ENCODE peak calls at places on chromosomes 3 and 15, in ten cellular contexts. One of them, this sample, is unnamed.

GRCh38 chr3:108388136-108389132 is 92.1 kb downstream of the HHLA2 start:
- DNase-seq in SW 1271: no peak
- DNase-seq in H9: no peak
- DNase-seq in activated T-cell treated with anti-CD3 and anti-CD28 coated beads for 48 hours: no peak
- DNase-seq in amniotic stem cell: no peak
- DNase-seq in Calu3: no peak
- DNase-seq in stromal cell of bone marrow: peak
- DNase-seq in activated CD8-positive, alpha-beta T cell treated with anti-CD3 and anti-CD28 coated beads, Interleukin-2, amount 10 ng/mL, durations not matched to agents 7 days and 5 days: no peak
- DNase-seq in esophagus muscularis mucosa: no peak
- DNase-seq in MV-4-11: peak
- DNase-seq in this sample: no peak

GRCh38 chr3:146750196-146750595 is 145.1 kb upstream of the PLSCR5 start:
- DNase-seq in SW 1271: no peak
- DNase-seq in H9: no peak
- DNase-seq in activated T-cell treated with anti-CD3 and anti-CD28 coated beads for 48 hours: no peak
- DNase-seq in amniotic stem cell: no peak
- DNase-seq in Calu3: no peak
- DNase-seq in stromal cell of bone marrow: peak
- DNase-seq in activated CD8-positive, alpha-beta T cell treated with anti-CD3 and anti-CD28 coated beads, Interleukin-2, amount 10 ng/mL, durations not matched to agents 7 days and 5 days: no peak
- DNase-seq in esophagus muscularis mucosa: no peak
- DNase-seq in MV-4-11: no peak
- DNase-seq in this sample: no peak

GRCh38 chr3:183513046-183513706 is 42.3 kb downstream of the KLHL6 start:
- DNase-seq in SW 1271: no peak
- DNase-seq in H9: no peak
- DNase-seq in activated T-cell treated with anti-CD3 and anti-CD28 coated beads for 48 hours: peak
- DNase-seq in amniotic stem cell: no peak
- DNase-seq in Calu3: no peak
- DNase-seq in stromal cell of bone marrow: no peak
- DNase-seq in activated CD8-positive, alpha-beta T cell treated with anti-CD3 and anti-CD28 coated beads, Interleukin-2, amount 10 ng/mL, durations not matched to agents 7 days and 5 days: peak
- DNase-seq in esophagus muscularis mucosa: no peak
- DNase-seq in MV-4-11: peak
- DNase-seq in this sample: no peak

GRCh38 chr15:70768247-70768883 is 5.0 kb upstream of the UACA start:
- DNase-seq in SW 1271: no peak
- DNase-seq in H9: no peak
- DNase-seq in activated T-cell treated with anti-CD3 and anti-CD28 coated beads for 48 hours: no peak
- DNase-seq in amniotic stem cell: no peak
- DNase-seq in Calu3: no peak
- DNase-seq in stromal cell of bone marrow: no peak
- DNase-seq in activated CD8-positive, alpha-beta T cell treated with anti-CD3 and anti-CD28 coated beads, Interleukin-2, amount 10 ng/mL, durations not matched to agents 7 days and 5 days: no peak
- DNase-seq in esophagus muscularis mucosa: no peak
- DNase-seq in MV-4-11: peak
- DNase-seq in this sample: no peak

GRCh38 chr3:116445291-116445841 is at the start of gene LSAMP:
- DNase-seq in SW 1271: no peak
- DNase-seq in H9: peak
- DNase-seq in activated T-cell treated with anti-CD3 and anti-CD28 coated beads for 48 hours: no peak
- DNase-seq in amniotic stem cell: no peak
- DNase-seq in Calu3: no peak
- DNase-seq in stromal cell of bone marrow: no peak
- DNase-seq in activated CD8-positive, alpha-beta T cell treated with anti-CD3 and anti-CD28 coated beads, Interleukin-2, amount 10 ng/mL, durations not matched to agents 7 days and 5 days: no peak
- DNase-seq in esophagus muscularis mucosa: no peak
- DNase-seq in MV-4-11: no peak
- DNase-seq in this sample: no peak

GRCh38 chr3:159764211-159765024 is 224.2 kb upstream of the IL12A start:
- DNase-seq in SW 1271: peak
- DNase-seq in H9: no peak
- DNase-seq in activated T-cell treated with anti-CD3 and anti-CD28 coated beads for 48 hours: no peak
- DNase-seq in amniotic stem cell: peak
- DNase-seq in Calu3: no peak
- DNase-seq in stromal cell of bone marrow: peak
- DNase-seq in activated CD8-positive, alpha-beta T cell treated with anti-CD3 and anti-CD28 coated beads, Interleukin-2, amount 10 ng/mL, durations not matched to agents 7 days and 5 days: no peak
- DNase-seq in esophagus muscularis mucosa: no peak
- DNase-seq in MV-4-11: no peak
- DNase-seq in this sample: peak

GRCh38 chr3:48082580-48083187 is 66.5 kb upstream of the MAP4 start:
- DNase-seq in SW 1271: no peak
- DNase-seq in H9: no peak
- DNase-seq in activated T-cell treated with anti-CD3 and anti-CD28 coated beads for 48 hours: no peak
- DNase-seq in amniotic stem cell: no peak
- DNase-seq in Calu3: no peak
- DNase-seq in stromal cell of bone marrow: no peak
- DNase-seq in activated CD8-positive, alpha-beta T cell treated with anti-CD3 and anti-CD28 coated beads, Interleukin-2, amount 10 ng/mL, durations not matched to agents 7 days and 5 days: no peak
- DNase-seq in esophagus muscularis mucosa: no peak
- DNase-seq in MV-4-11: no peak
- DNase-seq in this sample: no peak

GRCh38 chr3:126539558-126540250 is 15.7 kb downstream of the CHST13 start:
- DNase-seq in SW 1271: no peak
- DNase-seq in H9: peak
- DNase-seq in activated T-cell treated with anti-CD3 and anti-CD28 coated beads for 48 hours: no peak
- DNase-seq in amniotic stem cell: no peak
- DNase-seq in Calu3: no peak
- DNase-seq in stromal cell of bone marrow: no peak
- DNase-seq in activated CD8-positive, alpha-beta T cell treated with anti-CD3 and anti-CD28 coated beads, Interleukin-2, amount 10 ng/mL, durations not matched to agents 7 days and 5 days: no peak
- DNase-seq in esophagus muscularis mucosa: no peak
- DNase-seq in MV-4-11: no peak
- DNase-seq in this sample: no peak

GRCh38 chr3:197942956-197943556 is 6.9 kb upstream of the RPL35A start:
- DNase-seq in SW 1271: peak
- DNase-seq in H9: no peak
- DNase-seq in activated T-cell treated with anti-CD3 and anti-CD28 coated beads for 48 hours: no peak
- DNase-seq in amniotic stem cell: no peak
- DNase-seq in Calu3: peak
- DNase-seq in stromal cell of bone marrow: no peak
- DNase-seq in activated CD8-positive, alpha-beta T cell treated with anti-CD3 and anti-CD28 coated beads, Interleukin-2, amount 10 ng/mL, durations not matched to agents 7 days and 5 days: peak
- DNase-seq in esophagus muscularis mucosa: no peak
- DNase-seq in MV-4-11: no peak
- DNase-seq in this sample: no peak

GRCh38 chr3:69941439-69942176 is 57.9 kb upstream of the SAMMSON start:
- DNase-seq in SW 1271: no peak
- DNase-seq in H9: no peak
- DNase-seq in activated T-cell treated with anti-CD3 and anti-CD28 coated beads for 48 hours: no peak
- DNase-seq in amniotic stem cell: no peak
- DNase-seq in Calu3: no peak
- DNase-seq in stromal cell of bone marrow: no peak
- DNase-seq in activated CD8-positive, alpha-beta T cell treated with anti-CD3 and anti-CD28 coated beads, Interleukin-2, amount 10 ng/mL, durations not matched to agents 7 days and 5 days: no peak
- DNase-seq in esophagus muscularis mucosa: no peak
- DNase-seq in MV-4-11: no peak
- DNase-seq in this sample: no peak

GRCh38 chr3:29822051-29822450 is 541.2 kb downstream of the RBMS3 start:
- DNase-seq in SW 1271: peak
- DNase-seq in H9: no peak
- DNase-seq in activated T-cell treated with anti-CD3 and anti-CD28 coated beads for 48 hours: no peak
- DNase-seq in amniotic stem cell: no peak
- DNase-seq in Calu3: no peak
- DNase-seq in stromal cell of bone marrow: peak
- DNase-seq in activated CD8-positive, alpha-beta T cell treated with anti-CD3 and anti-CD28 coated beads, Interleukin-2, amount 10 ng/mL, durations not matched to agents 7 days and 5 days: no peak
- DNase-seq in esophagus muscularis mucosa: no peak
- DNase-seq in MV-4-11: peak
- DNase-seq in this sample: no peak

GRCh38 chr3:54374214-54374855 is 252.0 kb downstream of the CACNA2D3 start:
- DNase-seq in SW 1271: no peak
- DNase-seq in H9: peak
- DNase-seq in activated T-cell treated with anti-CD3 and anti-CD28 coated beads for 48 hours: peak
- DNase-seq in amniotic stem cell: no peak
- DNase-seq in Calu3: peak
- DNase-seq in stromal cell of bone marrow: no peak
- DNase-seq in activated CD8-positive, alpha-beta T cell treated with anti-CD3 and anti-CD28 coated beads, Interleukin-2, amount 10 ng/mL, durations not matched to agents 7 days and 5 days: peak
- DNase-seq in esophagus muscularis mucosa: no peak
- DNase-seq in MV-4-11: no peak
- DNase-seq in this sample: no peak

GRCh38 chr3:110069641-110070538 is 732.5 kb upstream of the DPPA4 start:
- DNase-seq in SW 1271: no peak
- DNase-seq in H9: no peak
- DNase-seq in activated T-cell treated with anti-CD3 and anti-CD28 coated beads for 48 hours: no peak
- DNase-seq in amniotic stem cell: no peak
- DNase-seq in Calu3: no peak
- DNase-seq in stromal cell of bone marrow: peak
- DNase-seq in activated CD8-positive, alpha-beta T cell treated with anti-CD3 and anti-CD28 coated beads, Interleukin-2, amount 10 ng/mL, durations not matched to agents 7 days and 5 days: no peak
- DNase-seq in esophagus muscularis mucosa: no peak
- DNase-seq in MV-4-11: no peak
- DNase-seq in this sample: no peak

GRCh38 chr3:65130782-65131181 is 443.0 kb upstream of the ADAMTS9 start:
- DNase-seq in SW 1271: no peak
- DNase-seq in H9: no peak
- DNase-seq in activated T-cell treated with anti-CD3 and anti-CD28 coated beads for 48 hours: no peak
- DNase-seq in amniotic stem cell: no peak
- DNase-seq in Calu3: no peak
- DNase-seq in stromal cell of bone marrow: no peak
- DNase-seq in activated CD8-positive, alpha-beta T cell treated with anti-CD3 and anti-CD28 coated beads, Interleukin-2, amount 10 ng/mL, durations not matched to agents 7 days and 5 days: no peak
- DNase-seq in esophagus muscularis mucosa: no peak
- DNase-seq in MV-4-11: no peak
- DNase-seq in this sample: no peak

GRCh38 chr3:125367403-125368230 is 7.5 kb downstream of the ZNF148 start:
- DNase-seq in SW 1271: no peak
- DNase-seq in H9: no peak
- DNase-seq in activated T-cell treated with anti-CD3 and anti-CD28 coated beads for 48 hours: no peak
- DNase-seq in amniotic stem cell: no peak
- DNase-seq in Calu3: no peak
- DNase-seq in stromal cell of bone marrow: no peak
- DNase-seq in activated CD8-positive, alpha-beta T cell treated with anti-CD3 and anti-CD28 coated beads, Interleukin-2, amount 10 ng/mL, durations not matched to agents 7 days and 5 days: no peak
- DNase-seq in esophagus muscularis mucosa: no peak
- DNase-seq in MV-4-11: no peak
- DNase-seq in this sample: no peak

GRCh38 chr3:4337147-4337546 is 34.0 kb downstream of the SETMAR start:
- DNase-seq in SW 1271: no peak
- DNase-seq in H9: no peak
- DNase-seq in activated T-cell treated with anti-CD3 and anti-CD28 coated beads for 48 hours: no peak
- DNase-seq in amniotic stem cell: no peak
- DNase-seq in Calu3: no peak
- DNase-seq in stromal cell of bone marrow: no peak
- DNase-seq in activated CD8-positive, alpha-beta T cell treated with anti-CD3 and anti-CD28 coated beads, Interleukin-2, amount 10 ng/mL, durations not matched to agents 7 days and 5 days: no peak
- DNase-seq in esophagus muscularis mucosa: no peak
- DNase-seq in MV-4-11: no peak
- DNase-seq in this sample: no peak

GRCh38 chr15:92384391-92384790 is 9.3 kb upstream of the ST8SIA2 start:
- DNase-seq in SW 1271: no peak
- DNase-seq in H9: no peak
- DNase-seq in activated T-cell treated with anti-CD3 and anti-CD28 coated beads for 48 hours: no peak
- DNase-seq in amniotic stem cell: no peak
- DNase-seq in Calu3: no peak
- DNase-seq in stromal cell of bone marrow: no peak
- DNase-seq in activated CD8-positive, alpha-beta T cell treated with anti-CD3 and anti-CD28 coated beads, Interleukin-2, amount 10 ng/mL, durations not matched to agents 7 days and 5 days: no peak
- DNase-seq in esophagus muscularis mucosa: no peak
- DNase-seq in MV-4-11: no peak
- DNase-seq in this sample: no peak

GRCh38 chr3:12242772-12243171 is 46.1 kb upstream of the PPARG start:
- DNase-seq in SW 1271: no peak
- DNase-seq in H9: no peak
- DNase-seq in activated T-cell treated with anti-CD3 and anti-CD28 coated beads for 48 hours: no peak
- DNase-seq in amniotic stem cell: no peak
- DNase-seq in Calu3: no peak
- DNase-seq in stromal cell of bone marrow: no peak
- DNase-seq in activated CD8-positive, alpha-beta T cell treated with anti-CD3 and anti-CD28 coated beads, Interleukin-2, amount 10 ng/mL, durations not matched to agents 7 days and 5 days: no peak
- DNase-seq in esophagus muscularis mucosa: no peak
- DNase-seq in MV-4-11: no peak
- DNase-seq in this sample: no peak

GRCh38 chr3:187165144-187165543 is 25.8 kb upstream of the RPL39L start:
- DNase-seq in SW 1271: peak
- DNase-seq in H9: peak
- DNase-seq in activated T-cell treated with anti-CD3 and anti-CD28 coated beads for 48 hours: no peak
- DNase-seq in amniotic stem cell: no peak
- DNase-seq in Calu3: peak
- DNase-seq in stromal cell of bone marrow: peak
- DNase-seq in activated CD8-positive, alpha-beta T cell treated with anti-CD3 and anti-CD28 coated beads, Interleukin-2, amount 10 ng/mL, durations not matched to agents 7 days and 5 days: peak
- DNase-seq in esophagus muscularis mucosa: no peak
- DNase-seq in MV-4-11: peak
- DNase-seq in this sample: no peak

GRCh38 chr3:102905826-102906225 is 471.0 kb downstream of the ZPLD1 start:
- DNase-seq in SW 1271: no peak
- DNase-seq in H9: no peak
- DNase-seq in activated T-cell treated with anti-CD3 and anti-CD28 coated beads for 48 hours: no peak
- DNase-seq in amniotic stem cell: no peak
- DNase-seq in Calu3: no peak
- DNase-seq in stromal cell of bone marrow: no peak
- DNase-seq in activated CD8-positive, alpha-beta T cell treated with anti-CD3 and anti-CD28 coated beads, Interleukin-2, amount 10 ng/mL, durations not matched to agents 7 days and 5 days: no peak
- DNase-seq in esophagus muscularis mucosa: no peak
- DNase-seq in MV-4-11: no peak
- DNase-seq in this sample: no peak

GRCh38 chr3:128170866-128171516 is 17.7 kb downstream of the EEFSEC start:
- DNase-seq in SW 1271: peak
- DNase-seq in H9: no peak
- DNase-seq in activated T-cell treated with anti-CD3 and anti-CD28 coated beads for 48 hours: no peak
- DNase-seq in amniotic stem cell: peak
- DNase-seq in Calu3: peak
- DNase-seq in stromal cell of bone marrow: peak
- DNase-seq in activated CD8-positive, alpha-beta T cell treated with anti-CD3 and anti-CD28 coated beads, Interleukin-2, amount 10 ng/mL, durations not matched to agents 7 days and 5 days: no peak
- DNase-seq in esophagus muscularis mucosa: no peak
- DNase-seq in MV-4-11: peak
- DNase-seq in this sample: no peak

GRCh38 chr3:194163697-194164096 is 27.7 kb downstream of the HES1 start:
- DNase-seq in SW 1271: no peak
- DNase-seq in H9: no peak
- DNase-seq in activated T-cell treated with anti-CD3 and anti-CD28 coated beads for 48 hours: no peak
- DNase-seq in amniotic stem cell: no peak
- DNase-seq in Calu3: no peak
- DNase-seq in stromal cell of bone marrow: no peak
- DNase-seq in activated CD8-positive, alpha-beta T cell treated with anti-CD3 and anti-CD28 coated beads, Interleukin-2, amount 10 ng/mL, durations not matched to agents 7 days and 5 days: no peak
- DNase-seq in esophagus muscularis mucosa: no peak
- DNase-seq in MV-4-11: no peak
- DNase-seq in this sample: no peak

GRCh38 chr3:124272611-124273151 is 280.8 kb upstream of the ROPN1 start:
- DNase-seq in SW 1271: no peak
- DNase-seq in H9: no peak
- DNase-seq in activated T-cell treated with anti-CD3 and anti-CD28 coated beads for 48 hours: no peak
- DNase-seq in amniotic stem cell: no peak
- DNase-seq in Calu3: no peak
- DNase-seq in stromal cell of bone marrow: peak
- DNase-seq in activated CD8-positive, alpha-beta T cell treated with anti-CD3 and anti-CD28 coated beads, Interleukin-2, amount 10 ng/mL, durations not matched to agents 7 days and 5 days: no peak
- DNase-seq in esophagus muscularis mucosa: no peak
- DNase-seq in MV-4-11: no peak
- DNase-seq in this sample: no peak

GRCh38 chr3:119194237-119195150 is 21.1 kb downstream of the UPK1B start:
- DNase-seq in SW 1271: no peak
- DNase-seq in H9: no peak
- DNase-seq in activated T-cell treated with anti-CD3 and anti-CD28 coated beads for 48 hours: no peak
- DNase-seq in amniotic stem cell: no peak
- DNase-seq in Calu3: no peak
- DNase-seq in stromal cell of bone marrow: no peak
- DNase-seq in activated CD8-positive, alpha-beta T cell treated with anti-CD3 and anti-CD28 coated beads, Interleukin-2, amount 10 ng/mL, durations not matched to agents 7 days and 5 days: no peak
- DNase-seq in esophagus muscularis mucosa: peak
- DNase-seq in MV-4-11: no peak
- DNase-seq in this sample: no peak

GRCh38 chr3:1374471-1374870 is 281.6 kb downstream of the CNTN6 start:
- DNase-seq in SW 1271: no peak
- DNase-seq in H9: no peak
- DNase-seq in activated T-cell treated with anti-CD3 and anti-CD28 coated beads for 48 hours: no peak
- DNase-seq in amniotic stem cell: no peak
- DNase-seq in Calu3: no peak
- DNase-seq in stromal cell of bone marrow: no peak
- DNase-seq in activated CD8-positive, alpha-beta T cell treated with anti-CD3 and anti-CD28 coated beads, Interleukin-2, amount 10 ng/mL, durations not matched to agents 7 days and 5 days: no peak
- DNase-seq in esophagus muscularis mucosa: no peak
- DNase-seq in MV-4-11: no peak
- DNase-seq in this sample: no peak

GRCh38 chr3:71125729-71126128 is 457.8 kb downstream of the FOXP1 start:
- DNase-seq in SW 1271: no peak
- DNase-seq in H9: no peak
- DNase-seq in activated T-cell treated with anti-CD3 and anti-CD28 coated beads for 48 hours: no peak
- DNase-seq in amniotic stem cell: no peak
- DNase-seq in Calu3: no peak
- DNase-seq in stromal cell of bone marrow: no peak
- DNase-seq in activated CD8-positive, alpha-beta T cell treated with anti-CD3 and anti-CD28 coated beads, Interleukin-2, amount 10 ng/mL, durations not matched to agents 7 days and 5 days: no peak
- DNase-seq in esophagus muscularis mucosa: no peak
- DNase-seq in MV-4-11: no peak
- DNase-seq in this sample: no peak

GRCh38 chr3:16334909-16335308 is 69.9 kb downstream of the OXNAD1 start:
- DNase-seq in SW 1271: no peak
- DNase-seq in H9: no peak
- DNase-seq in activated T-cell treated with anti-CD3 and anti-CD28 coated beads for 48 hours: no peak
- DNase-seq in amniotic stem cell: no peak
- DNase-seq in Calu3: no peak
- DNase-seq in stromal cell of bone marrow: no peak
- DNase-seq in activated CD8-positive, alpha-beta T cell treated with anti-CD3 and anti-CD28 coated beads, Interleukin-2, amount 10 ng/mL, durations not matched to agents 7 days and 5 days: no peak
- DNase-seq in esophagus muscularis mucosa: no peak
- DNase-seq in MV-4-11: no peak
- DNase-seq in this sample: no peak